ENCODE peak calls at places on chromosome 16, in eight cellular contexts. Q is RWPE1; E is CD4-positive, CD25-positive, alpha-beta regulatory T cell; R is uterus; B is A549; X is substantia nigra; U is mesendoderm; W is DND-41. N is an unnamed sample.
A peak's percentile ranks its signal among the peaks of the same experiment; 100 is the strongest.

GRCh38 chr16:53605979-53606378 is 97.7 kb downstream of the RPGRIP1L start:
- DNase-seq in Q (no peak), E (no peak), R (no peak), B (no peak), X (no peak), U (no peak), W (no peak), N (no peak)

GRCh38 chr16:82801361-82801760 is 174.6 kb downstream of the CDH13 start:
- DNase-seq in Q (no peak), E (no peak), R (no peak), B (no peak), X (no peak), U (no peak), W (no peak), N (no peak)

GRCh38 chr16:62036101-62036806 is at the start of gene CDH8:
- DNase-seq in Q (no peak), E (no peak), R (no peak), B (no peak), X (no peak), U (peak; percentile 75), W (no peak), N (no peak)

GRCh38 chr16:30985401-30986128 is 558 bp downstream of the HSD3B7 start:
- DNase-seq in Q (peak; percentile 68), E (no peak), R (peak; percentile 37), B (peak; percentile 65), X (no peak), U (peak; percentile 63), W (no peak), N (no peak)

GRCh38 chr16:29775742-29776408 is 2.2 kb upstream of the ZG16 start:
- DNase-seq in Q (peak; percentile 81), E (no peak), R (no peak), B (no peak), X (no peak), U (peak; percentile 35), W (no peak), N (no peak)

GRCh38 chr16:22323998-22324786 is 27.0 kb downstream of the POLR3E start:
- DNase-seq in Q (no peak), E (no peak), R (no peak), B (no peak), X (no peak), U (no peak), W (peak; percentile 5), N (no peak)

GRCh38 chr16:71412270-71413160 is 29.3 kb downstream of the TLE7 start:
- DNase-seq in Q (peak; percentile 85), E (peak; percentile 66), R (peak; percentile 53), B (peak; percentile 70), X (peak; percentile 10), U (peak; percentile 88), W (peak; percentile 67), N (peak; percentile 54)

GRCh38 chr16:86961133-86961720 is 356.0 kb downstream of the C16orf95 start:
- DNase-seq in Q (no peak), E (no peak), R (no peak), B (no peak), X (no peak), U (no peak), W (no peak), N (no peak)

GRCh38 chr16:22645868-22646267 is 135.2 kb downstream of the NPIPB5 start:
- DNase-seq in Q (no peak), E (no peak), R (no peak), B (no peak), X (no peak), U (no peak), W (no peak), N (no peak)

GRCh38 chr16:77744136-77744535 is 21.8 kb downstream of the NUDT7 start:
- DNase-seq in Q (no peak), E (no peak), R (no peak), B (no peak), X (no peak), U (no peak), W (no peak), N (no peak)

GRCh38 chr16:67833035-67833417 is 9.1 kb upstream of the THAP11 start:
- DNase-seq in Q (peak; percentile 77), E (no peak), R (no peak), B (no peak), X (no peak), U (no peak), W (no peak), N (no peak)

GRCh38 chr16:86225905-86226371 is 284.4 kb upstream of the FOXF1 start:
- DNase-seq in Q (no peak), E (no peak), R (no peak), B (no peak), X (no peak), U (no peak), W (no peak), N (no peak)

GRCh38 chr16:87416826-87417471 is 24.8 kb downstream of the MAP1LC3B start:
- DNase-seq in Q (no peak), E (peak; percentile 60), R (peak; percentile 47), B (peak; percentile 54), X (no peak), U (no peak), W (no peak), N (peak; percentile 40)

GRCh38 chr16:56793504-56793903 is 63.6 kb downstream of the NUP93 start:
- DNase-seq in Q (no peak), E (peak; percentile 32), R (no peak), B (peak; percentile 52), X (no peak), U (peak; percentile 53), W (no peak), N (peak; percentile 2)

GRCh38 chr16:22665803-22666202 is 148.2 kb upstream of the HS3ST2 start:
- DNase-seq in Q (no peak), E (no peak), R (no peak), B (no peak), X (no peak), U (no peak), W (no peak), N (no peak)

GRCh38 chr16:68061396-68061795 is 23.8 kb upstream of the NFATC3 start:
- DNase-seq in Q (no peak), E (no peak), R (no peak), B (no peak), X (no peak), U (no peak), W (no peak), N (no peak)

GRCh38 chr16:15435216-15435864 is 952 bp downstream of the BMERB1 start:
- DNase-seq in Q (no peak), E (no peak), R (peak; percentile 16), B (no peak), X (no peak), U (peak; percentile 8), W (no peak), N (no peak)

GRCh38 chr16:79628501-79628975 is 28.0 kb upstream of the MAF start:
- DNase-seq in Q (peak; percentile 88), E (peak; percentile 86), R (no peak), B (no peak), X (no peak), U (peak; percentile 21), W (no peak), N (peak; percentile 62)

GRCh38 chr16:79278506-79278905 is 322.0 kb downstream of the MAF start:
- DNase-seq in Q (no peak), E (peak; percentile 94), R (no peak), B (no peak), X (no peak), U (no peak), W (peak; percentile 44), N (peak; percentile 82)

GRCh38 chr16:8946544-8946943 is 17.2 kb downstream of the USP7 start:
- DNase-seq in Q (no peak), E (peak; percentile 22), R (no peak), B (no peak), X (no peak), U (no peak), W (no peak), N (no peak)

GRCh38 chr16:75238132-75238852 is 13.1 kb downstream of the BCAR1 start:
- DNase-seq in Q (no peak), E (no peak), R (peak; percentile 92), B (no peak), X (peak; percentile 76), U (no peak), W (peak; percentile 25), N (no peak)

GRCh38 chr16:10871157-10871991 is 5.6 kb upstream of the CIITA start:
- DNase-seq in Q (peak; percentile 33), E (peak; percentile 89), R (no peak), B (no peak), X (no peak), U (no peak), W (no peak), N (peak; percentile 42)

GRCh38 chr16:76681296-76681695 is 404.1 kb downstream of the CNTNAP4 start:
- DNase-seq in Q (no peak), E (no peak), R (no peak), B (no peak), X (no peak), U (no peak), W (no peak), N (no peak)

GRCh38 chr16:76676356-76676755 is 399.2 kb downstream of the CNTNAP4 start:
- DNase-seq in Q (peak; percentile 60), E (no peak), R (no peak), B (no peak), X (no peak), U (peak; percentile 72), W (no peak), N (no peak)
- H3K27ac ChIP-seq in Q (no peak overlapping the region), E (no peak overlapping the region), R (no peak overlapping the region), B (no peak overlapping the region), X (no peak overlapping the region), U (no peak overlapping the region), W (no peak overlapping the region), N (no peak overlapping the region)

DNA sequence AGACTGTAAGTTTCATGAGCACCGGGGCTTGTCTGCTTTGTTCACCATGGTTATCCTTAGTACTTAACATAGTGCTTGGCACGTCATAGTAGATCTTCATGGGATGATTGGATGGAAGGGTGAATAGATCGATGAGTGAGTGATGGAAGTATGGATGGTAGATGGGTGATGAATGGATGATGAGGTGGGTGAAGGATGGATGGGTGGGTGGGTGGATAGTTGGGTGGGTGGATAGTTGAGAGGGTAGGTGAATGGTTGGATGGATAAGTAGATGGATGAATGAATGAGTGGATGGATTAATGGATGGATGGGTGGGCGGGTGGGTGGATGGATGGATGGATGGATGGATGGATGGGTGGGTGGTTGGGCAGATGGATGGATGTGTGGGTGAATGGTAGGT is 133.2 kb upstream of the PLCG2 start:
- DNase-seq in Q (no peak), E (no peak), R (no peak), B (no peak), X (no peak), U (no peak), W (no peak), N (no peak)
- H3K27ac ChIP-seq in Q (peak overlapping the region; percentile 63), E (no peak overlapping the region), R (no peak overlapping the region), B (peak overlapping the region; percentile 17), X (no peak overlapping the region), U (no peak overlapping the region), W (no peak overlapping the region), N (no peak overlapping the region)

DNA sequence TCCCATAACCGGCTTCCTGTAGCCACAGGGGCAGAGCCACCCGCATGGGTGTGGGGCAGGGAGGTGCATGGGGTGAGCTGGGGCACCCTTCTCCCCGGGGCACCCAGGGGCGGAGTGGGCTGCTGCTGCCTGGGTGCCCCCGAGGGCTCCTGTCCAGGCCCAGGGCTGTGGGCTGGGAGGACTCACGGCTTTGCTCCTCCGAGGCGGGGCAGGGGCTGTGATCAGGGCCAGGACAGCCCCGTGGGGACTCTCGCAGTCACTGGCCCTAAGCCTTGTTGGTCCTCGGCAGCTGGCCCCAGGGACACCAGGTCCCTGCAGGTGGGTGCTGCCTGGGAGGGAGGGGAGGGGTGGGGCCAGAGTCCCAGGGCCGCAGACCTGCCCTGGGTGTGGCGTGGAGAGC is 19.7 kb downstream of the CACNA1H start:
- DNase-seq in Q (no peak), E (no peak), R (no peak), B (no peak), X (no peak), U (no peak), W (no peak), N (no peak)
- H3K27ac ChIP-seq in Q (no peak overlapping the region), E (no peak overlapping the region), R (peak overlapping the region; percentile 97), B (no peak overlapping the region), X (no peak overlapping the region), U (no peak overlapping the region), W (no peak overlapping the region), N (no peak overlapping the region)

GRCh38 chr16:2343211-2343610 is 2.7 kb upstream of the ABCA3 start:
- DNase-seq in Q (no peak), E (no peak), R (no peak), B (no peak), X (no peak), U (no peak), W (no peak), N (no peak)
- H3K27ac ChIP-seq in Q (no peak overlapping the region), E (no peak overlapping the region), R (no peak overlapping the region), B (no peak overlapping the region), X (no peak overlapping the region), U (no peak overlapping the region), W (no peak overlapping the region), N (no peak overlapping the region)